ENCODE peak calls at places on chromosomes 3 and 15, in six cellular contexts. B is endothelial cell, W is heart right ventricle, Q is MM.1S, P is fibroblast of pulmonary artery, N is lower lobe of right lung. E is an unnamed sample.

GRCh38 chr3:138477801-138478200 is 43.4 kb downstream of the ESYT3 start:
- DNase-seq in W (no peak), P (no peak), B (no peak), Q (no peak), N (no peak), E (no peak)

GRCh38 chr3:48240711-48241491 is at the start of gene ZNF589:
- DNase-seq in Q (peak; percentile 95), B (peak; percentile 89), N (peak; percentile 98), W (peak; percentile 89), P (peak; percentile 92), E (peak; percentile 87)

GRCh38 chr3:142706308-142707127 is 17.3 kb upstream of the TRPC1 start:
- DNase-seq in P (peak; percentile 10), Q (no peak), B (no peak), N (no peak), W (no peak), E (no peak)

GRCh38 chr3:146019508-146019907 is 141.5 kb downstream of the PLOD2 start:
- DNase-seq in N (no peak), P (peak; percentile 11), B (no peak), Q (no peak), W (no peak), E (no peak)

GRCh38 chr3:184255291-184256039 is 5.9 kb downstream of the CAMK2N2 start:
- DNase-seq in N (no peak), B (no peak), W (no peak), Q (no peak), P (no peak), E (no peak)

GRCh38 chr3:46898321-46899150 is 21.0 kb downstream of the PTH1R start:
- DNase-seq in B (no peak), Q (no peak), W (no peak), N (peak; percentile 46), P (no peak), E (no peak)

GRCh38 chr3:153599685-153600084 is 437.7 kb downstream of the RAP2B start:
- DNase-seq in W (no peak), N (no peak), P (peak; percentile 88), Q (no peak), B (no peak), E (no peak)

GRCh38 chr3:106345353-106346027 is 476.7 kb upstream of the CBLB start:
- DNase-seq in Q (no peak), W (no peak), N (no peak), B (no peak), P (peak; percentile 90), E (no peak)

GRCh38 chr15:71565006-71565405 is 245.3 kb upstream of the NR2E3 start:
- DNase-seq in B (no peak), P (no peak), N (no peak), W (no peak), Q (no peak), E (no peak)

GRCh38 chr3:194147679-194148078 is 11.7 kb downstream of the HES1 start:
- DNase-seq in P (no peak), W (no peak), N (no peak), Q (no peak), B (no peak), E (no peak)

GRCh38 chr15:49155834-49156627 is 632 bp upstream of the COPS2 start:
- DNase-seq in W (no peak), P (peak; percentile 41), B (peak; percentile 47), N (no peak), Q (no peak), E (no peak)

GRCh38 chr3:18946524-18946923 is 201.8 kb upstream of the KCNH8 start:
- DNase-seq in B (no peak), Q (no peak), N (no peak), P (no peak), W (no peak), E (no peak)

GRCh38 chr3:173983353-173983752 is 585.8 kb downstream of the NLGN1 start:
- DNase-seq in Q (no peak), N (no peak), W (no peak), B (no peak), P (no peak), E (no peak)

GRCh38 chr15:34900748-34901147 is 68.8 kb downstream of the AQR start:
- DNase-seq in N (no peak), Q (no peak), W (peak; percentile 19), P (no peak), B (no peak), E (no peak)

GRCh38 chr3:4750306-4751056 is 228.8 kb upstream of the BHLHE40 start:
- DNase-seq in Q (no peak), P (no peak), W (peak; percentile 60), N (no peak), B (peak; percentile 32), E (no peak)

GRCh38 chr3:177613901-177614300 is 416.6 kb upstream of the TBL1XR1 start:
- DNase-seq in N (no peak), B (no peak), Q (no peak), P (no peak), W (no peak), E (no peak)

GRCh38 chr3:123430266-123430665 is 18.6 kb downstream of the ADCY5 start:
- DNase-seq in B (no peak), Q (no peak), N (no peak), W (no peak), P (no peak), E (no peak)

GRCh38 chr3:106714400-106714799 is 662.8 kb upstream of the CCDC54 start:
- DNase-seq in B (no peak), W (no peak), N (no peak), Q (no peak), P (no peak), E (no peak)

GRCh38 chr15:80978685-80979084 is 10.9 kb downstream of the MESD start:
- DNase-seq in P (no peak), W (no peak), Q (no peak), B (no peak), N (no peak), E (no peak)

DNA sequence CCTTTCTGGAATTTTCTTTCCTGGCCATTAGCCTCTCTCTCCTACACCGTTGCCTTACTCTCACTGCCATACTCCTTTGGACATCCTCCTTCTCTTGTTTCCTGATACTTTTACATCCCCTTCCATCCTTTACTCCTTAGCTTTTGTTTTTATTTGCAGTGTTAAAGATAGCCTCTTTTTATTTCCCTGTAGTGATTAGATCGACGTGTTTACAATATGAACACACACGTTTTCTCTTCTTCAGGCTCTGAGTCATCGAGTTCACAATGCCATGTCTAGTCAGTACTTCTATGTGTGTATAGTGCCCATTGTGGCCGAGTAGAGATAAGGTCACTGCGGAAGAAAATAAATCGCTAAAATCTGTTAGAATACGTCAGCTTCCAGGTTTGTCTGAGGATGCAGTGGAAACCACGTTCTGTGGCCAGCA is 208.5 kb downstream of the LPP start:
- DNase-seq in W (no peak), Q (no peak), N (no peak), P (peak; percentile 94), B (no peak), E (no peak)
- TF ChIP-seq CTCF in W (no peak), Q (no peak), N (no peak), P (peak; percentile 30), B (no peak), E (no peak)

GRCh38 chr3:36840453-36840921 is 76.1 kb upstream of the DCLK3 start:
- DNase-seq in N (no peak), P (peak; percentile 3), Q (no peak), B (no peak), W (no peak), E (no peak)

GRCh38 chr3:36846406-36846805 is 82.1 kb upstream of the DCLK3 start:
- DNase-seq in N (no peak), Q (no peak), P (no peak), B (no peak), W (no peak), E (no peak)

GRCh38 chr3:36842275-36842674 is 77.9 kb upstream of the DCLK3 start:
- DNase-seq in N (no peak), Q (no peak), W (no peak), P (no peak), B (no peak), E (no peak)

GRCh38 chr3:36843065-36844051 is 79.0 kb upstream of the DCLK3 start:
- DNase-seq in B (peak; percentile 53), N (no peak), P (peak; percentile 29), W (no peak), Q (peak; percentile 9), E (peak; percentile 37)
- TF ChIP-seq CTCF in B (peak; percentile 66), N (peak; percentile 40), P (peak; percentile 56), W (peak; percentile 57), Q (peak; percentile 55), E (peak; percentile 70)

GRCh38 chr3:140579260-140579659 is 98.6 kb upstream of the TRIM42 start:
- DNase-seq in N (no peak), P (no peak), W (no peak), Q (no peak), B (no peak), E (no peak)
- TF ChIP-seq CTCF in N (no peak), P (no peak), W (no peak), Q (no peak), B (peak; percentile 27), E (no peak)

DNA sequence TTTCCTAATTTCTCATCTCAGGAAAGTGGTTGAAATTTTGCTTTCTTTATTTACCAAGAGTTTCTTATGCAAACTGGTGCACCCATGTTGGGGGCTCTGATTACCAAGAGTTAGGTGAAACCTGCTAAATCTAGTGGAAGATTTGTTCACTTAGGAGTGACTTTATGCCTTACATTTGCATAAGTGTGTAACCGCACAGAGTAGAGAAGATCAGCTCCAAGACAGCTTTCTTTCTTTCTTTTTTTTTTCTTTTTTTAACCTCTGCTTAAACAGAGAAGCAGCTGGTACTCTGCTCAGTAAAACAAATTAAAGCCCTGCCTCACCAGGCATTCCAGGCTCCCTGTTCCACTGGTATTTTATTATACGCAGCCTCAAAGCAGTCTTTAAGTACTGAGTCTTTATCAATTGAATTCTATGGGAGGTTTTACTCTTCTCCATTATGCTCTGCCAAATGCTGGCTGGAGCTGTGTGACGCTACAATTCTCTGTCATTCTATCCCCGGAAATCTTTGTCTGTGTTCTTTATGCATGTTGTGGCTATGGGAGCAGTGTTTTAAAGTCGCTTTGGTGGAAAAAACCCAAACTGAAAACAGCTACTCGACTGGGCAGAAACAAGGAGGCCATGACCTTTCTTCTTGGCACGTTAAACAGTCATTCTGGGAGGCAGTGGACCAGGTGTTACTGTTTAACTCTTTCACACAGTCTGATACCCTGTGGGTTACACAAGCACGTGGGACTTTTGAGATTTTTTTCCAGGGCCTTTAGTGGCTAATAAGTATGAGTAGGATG is 55.2 kb upstream of the GBE1 start:
- DNase-seq in N (no peak), Q (no peak), P (peak; percentile 22), W (no peak), B (no peak), E (no peak)
- TF ChIP-seq CTCF in N (no peak), Q (no peak), P (no peak), W (no peak), B (no peak), E (no peak)

DNA sequence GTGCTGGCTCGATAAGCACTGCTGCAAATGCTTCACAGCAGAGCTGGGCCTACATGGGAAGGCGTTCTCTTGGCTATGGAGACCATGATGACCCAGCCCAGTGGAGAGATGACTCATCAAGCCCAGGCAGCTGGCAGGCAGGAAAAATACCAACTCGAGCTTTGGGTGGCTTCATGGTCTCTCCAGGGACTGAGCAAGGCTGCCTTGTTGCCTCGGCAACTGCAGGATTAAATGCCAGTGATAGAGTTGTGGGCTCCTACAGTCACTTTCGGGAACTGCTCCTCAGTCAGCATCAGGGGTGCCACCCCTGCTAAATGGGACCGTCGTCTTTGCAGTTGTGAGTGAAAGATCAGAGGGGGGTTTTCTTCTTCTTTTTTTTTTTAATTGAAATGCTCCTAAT is 54.6 kb upstream of the MYZAP start:
- DNase-seq in P (peak; percentile 69), B (no peak), Q (no peak), W (no peak), N (no peak), E (no peak)
- TF ChIP-seq CTCF in P (no peak), B (no peak), Q (no peak), W (no peak), N (no peak), E (no peak)

E was measured in natural killer cell.